ENCODE peak calls at places on chromosome 1, in six cellular contexts. R, W, G, E, Z and N are unnamed samples.
A peak's percentile ranks its signal among the peaks of the same experiment; 100 is the strongest.

GRCh38 chr1:111592389-111593361 is 26.9 kb upstream of the RAP1A start:
- DNase-seq in E (peak; percentile 95), W (peak; percentile 93), G (peak; percentile 93), R (peak; percentile 58), Z (peak; percentile 91), N (peak; percentile 34)

GRCh38 chr1:6088956-6089355 is 43.3 kb downstream of the KCNAB2 start:
- DNase-seq in W (no peak), G (no peak), R (no peak), E (no peak), Z (no peak), N (no peak)

GRCh38 chr1:229374485-229374884 is 31.6 kb upstream of the CCSAP start:
- DNase-seq in R (no peak), W (no peak), E (no peak), G (no peak), Z (no peak), N (no peak)

GRCh38 chr1:153976819-153977249 is 640 bp downstream of the JTB start:
- DNase-seq in R (peak; percentile 29), W (no peak), Z (no peak), G (no peak), E (no peak), N (no peak)

GRCh38 chr1:37850352-37850955 is 8.9 kb downstream of the MTF1 start:
- DNase-seq in G (no peak), W (no peak), Z (no peak), R (no peak), E (no peak), N (no peak)

GRCh38 chr1:204684551-204685235 is 845 bp downstream of the LRRN2 start:
- DNase-seq in W (no peak), R (no peak), E (no peak), G (peak; percentile 68), Z (peak; percentile 23), N (no peak)

GRCh38 chr1:221543529-221544120 is 198.3 kb downstream of the DUSP10 start:
- DNase-seq in W (no peak), G (no peak), Z (no peak), E (no peak), R (no peak), N (no peak)

GRCh38 chr1:240134596-240134995 is 42.9 kb downstream of the FMN2 start:
- DNase-seq in Z (no peak), W (no peak), E (no peak), R (no peak), G (no peak), N (no peak)

GRCh38 chr1:240487493-240487892 is 124.5 kb downstream of the GREM2 start:
- DNase-seq in W (no peak), E (no peak), Z (no peak), R (no peak), G (no peak), N (no peak)

GRCh38 chr1:33029921-33030320 is 6.8 kb downstream of the AK2 start:
- DNase-seq in Z (no peak), W (no peak), E (no peak), G (no peak), R (no peak), N (no peak)

GRCh38 chr1:159911668-159912067 is 11.7 kb upstream of the CFAP45 start:
- DNase-seq in E (peak; percentile 50), G (no peak), W (no peak), R (no peak), Z (no peak), N (no peak)

GRCh38 chr1:117070124-117070523 is 10.0 kb downstream of the TTF2 start:
- DNase-seq in G (no peak), E (no peak), Z (no peak), W (no peak), R (no peak), N (no peak)

GRCh38 chr1:246106342-246106763 is 400.7 kb downstream of the SMYD3 start:
- DNase-seq in Z (no peak), E (no peak), G (no peak), W (no peak), R (no peak), N (no peak)

GRCh38 chr1:24364975-24365678 is 46.0 kb downstream of the GRHL3 start:
- DNase-seq in E (no peak), W (peak; percentile 83), G (peak; percentile 69), Z (no peak), R (no peak), N (no peak)

GRCh38 chr1:53361541-53361961 is 33.7 kb upstream of the LRP8 start:
- DNase-seq in W (no peak), G (peak; percentile 41), Z (no peak), E (peak; percentile 60), R (no peak), N (no peak)

GRCh38 chr1:236486315-236486714 is 37.5 kb upstream of the LGALS8 start:
- DNase-seq in Z (no peak), G (no peak), R (no peak), E (no peak), W (no peak), N (no peak)

GRCh38 chr1:211925016-211925415 is 94.5 kb upstream of the LPGAT1 start:
- DNase-seq in Z (no peak), R (no peak), W (peak; percentile 60), E (no peak), G (no peak), N (no peak)

GRCh38 chr1:203520315-203520714 is 26.4 kb downstream of the OPTC start:
- DNase-seq in G (no peak), W (no peak), Z (no peak), E (peak; percentile 59), R (no peak), N (no peak)

GRCh38 chr1:100463809-100464424 is 74.0 kb upstream of the GPR88 start:
- DNase-seq in G (peak; percentile 82), Z (peak; percentile 35), W (no peak), R (peak; percentile 46), E (peak; percentile 78), N (peak; percentile 33)

GRCh38 chr1:204706838-204707509 is 21.4 kb upstream of the LRRN2 start:
- DNase-seq in W (no peak), R (peak; percentile 20), Z (no peak), G (no peak), E (peak; percentile 30), N (no peak)

GRCh38 chr1:52544665-52545525 is 8.0 kb downstream of the TUT4 start:
- DNase-seq in Z (no peak), R (no peak), W (no peak), E (no peak), G (no peak), N (no peak)

GRCh38 chr1:65734976-65735375 is 57.7 kb upstream of the PDE4B start:
- DNase-seq in E (no peak), R (no peak), G (no peak), W (no peak), Z (no peak), N (no peak)

GRCh38 chr1:6592865-6593593 is 9.6 kb downstream of the KLHL21 start:
- DNase-seq in Z (no peak), E (no peak), R (no peak), G (no peak), W (no peak), N (no peak)

GRCh38 chr1:96524100-96524499 is 197.5 kb upstream of the PTBP2 start:
- DNase-seq in E (no peak), G (no peak), Z (no peak), R (no peak), W (no peak), N (no peak)

GRCh38 chr1:2345297-2346075 is 45.9 kb downstream of the MORN1 start:
- DNase-seq in Z (peak; percentile 8), R (no peak), E (peak; percentile 56), W (no peak), G (peak; percentile 60), N (peak; percentile 8)

GRCh38 chr1:15418811-15419515 is 9.3 kb downstream of the EFHD2 start:
- DNase-seq in W (peak; percentile 86), G (no peak), R (no peak), E (no peak), Z (no peak), N (no peak)

GRCh38 chr1:84223751-84224432 is 77.6 kb upstream of the SAMD13 start:
- DNase-seq in R (no peak), Z (no peak), W (no peak), E (no peak), G (no peak), N (no peak)

GRCh38 chr1:4724695-4725250 is 70.4 kb downstream of the AJAP1 start:
- DNase-seq in E (no peak), Z (no peak), R (no peak), G (no peak), W (no peak), N (no peak)
- H3K9me3 ChIP-seq in E (no peaks in the 10 kb centered on the region), Z (no peaks in the 10 kb centered on the region), R (no peaks in the 10 kb centered on the region), G (no peaks in the 10 kb centered on the region), W (no peaks in the 10 kb centered on the region), N (no peaks in the 10 kb centered on the region)

DNA sequence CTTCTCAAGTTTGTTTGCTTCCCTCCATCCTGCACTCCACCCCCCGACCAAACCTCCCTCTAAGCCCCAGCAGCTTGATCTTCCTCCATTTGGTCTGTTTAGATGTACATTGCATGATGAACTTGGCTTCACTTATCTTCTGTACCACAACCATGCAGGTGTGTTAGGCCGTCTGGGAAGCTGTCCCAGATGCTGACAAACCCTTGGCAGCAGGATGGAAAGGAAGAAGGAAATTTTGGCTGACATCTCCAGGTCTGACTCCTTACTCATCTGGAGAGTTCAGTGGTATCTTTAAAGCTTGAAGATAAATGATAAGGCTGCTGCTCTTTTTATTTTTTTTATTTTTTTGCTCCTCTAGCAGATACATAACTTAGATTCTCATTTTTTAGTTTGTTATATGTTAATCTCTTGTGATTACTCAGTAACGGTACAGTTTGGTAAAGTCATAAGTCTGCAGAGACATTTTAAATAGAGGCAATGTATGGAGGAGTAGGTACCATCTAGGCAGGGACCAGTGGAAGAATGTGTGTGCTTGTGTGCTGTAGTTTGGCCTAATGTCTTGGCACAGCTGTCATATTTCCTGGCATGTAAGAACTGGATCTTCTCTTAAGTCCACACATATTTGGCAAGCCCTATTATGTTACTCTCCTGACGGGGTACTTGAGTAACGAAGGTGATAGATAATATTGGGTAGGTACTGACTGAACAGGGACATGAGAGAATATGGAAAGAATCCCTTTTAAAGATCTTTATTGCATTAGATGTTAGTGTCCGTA is 79.7 kb downstream of the CACHD1 start:
- DNase-seq in G (no peak), R (no peak), W (no peak), Z (no peak), E (no peak), N (no peak)
- H3K9me3 ChIP-seq in G (no peaks in the 10 kb centered on the region), R (no peaks in the 10 kb centered on the region), W (no peaks in the 10 kb centered on the region), Z (no peaks in the 10 kb centered on the region), E (no peaks in the 10 kb centered on the region), N (peaks cover 4% of the 10 kb centered on the region)

GRCh38 chr1:107883562-107883961 is 81.4 kb downstream of the VAV3 start:
- DNase-seq in R (no peak), Z (no peak), W (no peak), E (no peak), G (no peak), N (no peak)

DNA sequence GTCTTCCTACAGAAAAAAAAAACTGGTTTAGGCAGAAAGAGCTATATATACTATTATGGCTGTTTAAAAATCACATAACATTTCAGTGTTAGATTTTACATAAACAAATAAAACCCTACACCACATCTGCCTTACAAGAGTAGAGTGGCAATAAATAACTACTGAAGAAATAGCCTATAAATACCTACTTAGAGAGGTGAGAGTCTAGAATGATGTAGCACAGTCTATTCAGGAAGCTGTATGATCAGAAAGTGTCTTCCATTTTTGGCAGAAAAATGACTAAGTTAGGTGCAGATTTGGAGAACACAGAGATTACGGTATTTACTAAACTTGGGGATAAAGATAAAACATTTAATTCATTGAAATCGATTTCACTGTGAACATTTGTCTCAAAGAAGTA is 75.5 kb downstream of the VAV3 start:
- DNase-seq in R (no peak), W (no peak), E (no peak), Z (no peak), G (no peak), N (no peak)
- H3K9me3 ChIP-seq in R (no peaks in the 10 kb centered on the region), W (no peaks in the 10 kb centered on the region), E (no peaks in the 10 kb centered on the region), Z (no peaks in the 10 kb centered on the region), G (no peaks in the 10 kb centered on the region), N (no peaks in the 10 kb centered on the region)

GRCh38 chr1:59230622-59231021 is 66.3 kb upstream of the FGGY start:
- DNase-seq in W (no peak), E (no peak), R (no peak), Z (no peak), G (no peak), N (no peak)
- H3K9me3 ChIP-seq in W (no peaks in the 10 kb centered on the region), E (no peaks in the 10 kb centered on the region), R (no peaks in the 10 kb centered on the region), Z (no peaks in the 10 kb centered on the region), G (no peaks in the 10 kb centered on the region), N (no peaks in the 10 kb centered on the region)